ENCODE peak calls at places on chromosomes 11 and 22, in six cellular contexts. T, I, B, E, L and N are unnamed samples.

GRCh38 chr22:25202290-25202921 is 2.7 kb downstream of the CRYBB3 start:
- DNase-seq in L (peak; percentile 44), I (peak; percentile 48), T (peak; percentile 82), E (peak; percentile 80), B (peak; percentile 38), N (peak; percentile 50)

GRCh38 chr11:32233276-32233675 is 142.4 kb downstream of the RCN1 start:
- DNase-seq in B (no peak), E (no peak), I (no peak), L (no peak), T (no peak), N (no peak)

GRCh38 chr11:63573881-63574855 is 11.0 kb upstream of the PLAAT2 start:
- DNase-seq in B (peak; percentile 74), T (peak; percentile 98), L (peak; percentile 72), E (peak; percentile 82), I (peak; percentile 22), N (peak; percentile 78)

GRCh38 chr11:110339456-110339855 is 43.0 kb upstream of the RDX start:
- DNase-seq in T (no peak), L (no peak), B (no peak), I (no peak), E (no peak), N (no peak)

GRCh38 chr22:21690401-21690801 is 24.6 kb downstream of the PPIL2 start:
- DNase-seq in I (no peak), L (no peak), B (no peak), T (peak; percentile 86), E (no peak), N (no peak)

GRCh38 chr11:67666303-67666645 is 8.1 kb downstream of the ALDH3B2 start:
- DNase-seq in T (no peak), E (no peak), B (no peak), L (no peak), I (no peak), N (no peak)

GRCh38 chr11:67441731-67442401 is 1.4 kb downstream of the CORO1B start:
- DNase-seq in L (no peak), E (no peak), T (no peak), B (no peak), I (no peak), N (no peak)

GRCh38 chr11:1755344-1756023 is 5.1 kb upstream of the IFITM10 start:
- DNase-seq in T (no peak), B (no peak), L (no peak), I (no peak), E (peak; percentile 62), N (no peak)

GRCh38 chr11:34165786-34166557 is 60.5 kb downstream of the NAT10 start:
- DNase-seq in L (no peak), E (peak; percentile 30), I (peak; percentile 39), T (peak; percentile 20), B (no peak), N (peak; percentile 10)

GRCh38 chr11:115291391-115291744 is 212.8 kb downstream of the CADM1 start:
- DNase-seq in B (no peak), T (no peak), L (no peak), E (no peak), I (no peak), N (no peak)